ENCODE peak calls at places on chromosomes 6 and 20, in six cellular contexts. A is PC-3, J is fibroblast of lung, Q is trophoblast cell, M is astrocyte, D is mammary epithelial cell. B is an unnamed sample. For H3K79me2, the result is how much of the 10 kb centered on the place peaks cover.

GRCh38 chr6:147947521-147947920 is 395.1 kb upstream of the SASH1 start:
- DNase-seq in A (no peak), J (peak), Q (peak), M (peak), D (no peak), B (no peak)

GRCh38 chr20:21699216-21699508 is 6.3 kb upstream of the PAX1 start:
- DNase-seq in A (no peak), J (no peak), Q (no peak), M (no peak), D (no peak), B (no peak)

GRCh38 chr20:58703765-58704331 is 11.2 kb downstream of the NPEPL1 start:
- DNase-seq in A (no peak), J (no peak), Q (no peak), M (no peak), D (no peak), B (no peak)

GRCh38 chr6:41527721-41528408 is 18.3 kb upstream of the FOXP4 start:
- DNase-seq in A (peak), J (peak), Q (no peak), M (no peak), D (no peak), B (peak)

GRCh38 chr6:28807682-28808280 is 116.0 kb downstream of the TRIM27 start:
- DNase-seq in A (peak), J (peak), Q (peak), M (peak), D (peak), B (peak)

GRCh38 chr20:1335961-1336698 is 7.2 kb upstream of the SDCBP2 start:
- DNase-seq in A (no peak), J (no peak), Q (no peak), M (no peak), D (no peak), B (no peak)

GRCh38 chr6:134984821-134985220 is 34.9 kb upstream of the ALDH8A1 start:
- DNase-seq in A (no peak), J (peak), Q (no peak), M (peak), D (peak), B (no peak)

GRCh38 chr20:53949319-53949839 is 121.0 kb downstream of the BCAS1 start:
- DNase-seq in A (peak), J (peak), Q (peak), M (peak), D (peak), B (no peak)

GRCh38 chr6:340991-341827 is 48.9 kb downstream of the DUSP22 start:
- DNase-seq in A (no peak), J (no peak), Q (peak), M (peak), D (no peak), B (no peak)

GRCh38 chr20:44450938-44451450 is 24.7 kb upstream of the TTPAL start:
- DNase-seq in A (no peak), J (no peak), Q (no peak), M (no peak), D (no peak), B (no peak)

GRCh38 chr6:16257999-16258708 is 19.8 kb downstream of the GMPR start:
- DNase-seq in A (peak), J (no peak), Q (peak), M (no peak), D (peak), B (no peak)

GRCh38 chr6:53302678-53303360 is 45.9 kb downstream of the ELOVL5 start:
- DNase-seq in A (peak), J (peak), Q (no peak), M (peak), D (peak), B (no peak)

GRCh38 chr6:14921170-14921569 is 324.7 kb upstream of the JARID2 start:
- DNase-seq in A (no peak), J (peak), Q (peak), M (peak), D (no peak), B (no peak)

GRCh38 chr6:134240664-134241431 is 77.1 kb downstream of the SGK1 start:
- DNase-seq in A (no peak), J (no peak), Q (no peak), M (no peak), D (peak), B (no peak)

DNA sequence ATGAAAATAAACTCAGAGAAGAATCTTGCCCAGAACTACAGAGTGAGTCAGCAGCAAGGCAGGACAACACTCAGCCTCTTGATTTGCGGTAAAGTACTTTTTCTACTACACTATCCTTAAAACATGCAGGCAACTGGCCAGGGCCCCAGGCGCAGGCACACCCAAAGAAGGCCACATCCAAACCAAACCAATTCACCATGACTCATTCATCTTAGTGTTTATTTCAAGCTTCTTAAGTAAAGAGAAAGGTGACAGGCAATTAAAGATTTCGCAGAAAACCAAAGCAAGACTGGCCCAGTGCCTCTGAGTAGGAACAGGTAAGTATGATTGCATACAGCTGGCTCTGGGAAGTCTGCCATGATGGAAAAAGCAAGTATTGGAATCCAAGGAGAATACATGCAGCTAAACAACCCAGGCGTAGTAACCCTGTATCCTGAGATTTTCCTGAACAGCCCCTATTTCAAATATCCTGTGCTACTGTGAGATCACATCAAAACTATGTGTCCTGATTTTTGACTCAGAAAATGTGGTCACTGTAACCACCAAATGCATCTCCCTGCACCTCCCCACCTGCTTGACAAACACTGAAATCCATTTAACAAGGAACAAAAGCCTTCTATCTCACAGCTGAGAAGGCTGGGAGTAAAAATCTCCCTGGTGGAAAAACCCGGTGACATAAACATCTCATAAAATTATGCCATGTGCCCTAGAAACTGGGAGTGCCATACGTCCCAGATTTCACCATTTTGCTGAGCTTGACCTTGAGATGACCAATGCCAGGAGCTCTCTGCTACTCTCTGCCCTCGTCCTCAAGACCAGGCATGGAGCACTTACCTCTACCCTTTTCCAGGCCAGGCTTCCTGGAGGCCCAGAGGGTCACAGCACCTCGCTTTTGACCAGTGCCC is 12.4 kb downstream of the WFDC3 start:
- DNase-seq in A (peak), J (peak), Q (peak), M (peak), D (peak), B (peak)
- H2AFZ ChIP-seq in A (no peak), J (no peak), Q (no peak), M (no peak), D (no peak), B (no peak)

DNA sequence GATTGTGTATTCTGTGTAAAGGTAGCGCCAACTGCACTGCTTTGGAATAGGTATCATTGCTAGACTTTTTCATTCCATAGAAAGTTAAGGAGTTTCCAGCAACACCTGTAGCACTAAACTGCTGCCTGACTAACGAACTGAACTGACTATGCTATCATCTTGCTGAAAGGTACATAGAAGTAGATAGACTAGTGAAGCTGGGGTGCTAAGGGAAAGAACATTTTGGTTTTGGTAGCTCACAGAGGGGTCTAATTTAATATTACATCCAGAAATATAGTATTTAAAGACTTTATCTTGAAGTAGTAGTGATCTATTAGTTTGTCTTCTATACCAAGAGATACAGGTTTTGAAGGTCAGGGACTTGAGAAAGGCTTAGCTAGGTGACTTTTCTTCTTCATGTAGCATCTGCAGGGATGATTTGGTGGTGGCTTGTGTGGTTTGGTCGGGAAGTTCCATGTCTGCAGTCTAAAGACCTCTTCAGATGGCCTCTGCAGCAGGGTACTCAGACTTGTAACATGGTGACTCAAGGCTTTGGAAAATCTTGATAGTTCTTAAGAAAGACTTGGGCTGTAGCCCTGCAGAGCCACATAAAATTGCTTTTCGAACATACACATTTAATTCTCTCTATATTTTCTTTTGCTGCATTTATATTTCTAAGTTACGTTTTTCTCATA is 10.2 kb downstream of the SENP6 start:
- DNase-seq in A (no peak), J (no peak), Q (no peak), M (peak), D (peak), B (no peak)
- H3K79me2 ChIP-seq in A (half or more), J (half or more), Q (under half), M (half or more), D (half or more), B (half or more)

DNA sequence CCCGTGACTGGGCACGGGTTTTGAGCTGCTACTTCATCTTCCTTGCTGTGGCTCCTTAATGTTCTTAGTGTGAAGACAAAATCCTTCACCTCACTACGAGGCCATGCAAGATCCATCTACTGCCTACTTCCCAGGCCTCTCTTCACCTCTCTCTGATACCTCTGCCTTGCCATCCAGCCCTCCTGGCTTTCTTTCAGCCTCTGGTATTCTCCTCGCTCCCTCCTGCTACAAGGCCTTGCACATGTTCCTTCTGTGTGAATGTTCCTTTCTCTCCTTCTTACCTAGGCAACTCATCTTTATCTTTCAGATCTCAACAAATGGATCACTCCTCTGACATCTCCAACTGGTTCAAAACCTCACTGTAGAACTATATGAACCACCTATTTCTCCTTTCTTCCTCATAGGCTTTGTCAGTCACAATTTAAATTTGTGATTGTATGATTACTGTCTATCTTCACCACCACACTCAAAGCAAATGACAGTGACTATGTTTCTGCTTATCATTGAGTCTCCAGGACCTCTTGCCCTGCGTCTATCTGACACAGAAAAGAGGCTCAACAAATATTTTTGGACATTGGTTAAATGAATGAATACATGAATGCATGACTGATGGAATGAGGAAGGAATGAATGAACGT is 19.8 kb downstream of the HEY2 start:
- DNase-seq in A (no peak), J (no peak), Q (no peak), M (no peak), D (no peak), B (no peak)
- H2AFZ ChIP-seq in A (no peak), J (no peak), Q (no peak), M (no peak), D (no peak), B (no peak)

DNA sequence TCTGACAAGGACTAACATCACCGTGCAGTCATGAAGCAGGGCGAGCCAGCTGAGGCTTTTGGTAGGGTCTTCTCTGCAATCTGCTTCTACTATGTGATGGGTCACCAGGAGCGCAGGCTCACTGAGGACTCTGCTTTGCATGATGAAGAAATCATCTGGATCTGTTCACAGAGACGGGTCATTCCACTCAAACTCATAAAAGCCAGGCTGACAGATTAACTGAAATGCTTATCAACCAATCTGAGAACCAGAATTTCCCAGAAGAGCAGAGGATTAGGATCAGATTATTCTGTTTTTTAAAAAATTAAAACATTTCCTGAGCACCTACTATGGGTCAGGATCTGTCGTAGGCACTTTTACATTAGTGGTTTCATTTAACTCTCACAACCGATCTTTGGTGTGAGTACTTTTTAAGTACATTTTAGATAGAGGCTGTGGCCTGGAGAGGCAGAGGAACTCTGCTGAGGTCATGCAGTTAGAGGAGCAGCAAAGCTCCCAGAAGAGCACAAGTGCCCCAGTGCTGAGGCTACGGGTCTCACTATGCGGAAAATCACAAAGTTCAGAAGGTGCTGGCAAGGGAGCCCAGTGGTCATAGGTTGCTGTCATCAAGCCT is 109.1 kb downstream of the BACH2 start:
- DNase-seq in A (no peak), J (no peak), Q (no peak), M (no peak), D (no peak), B (no peak)
- H3K79me2 ChIP-seq in A (under half), J (under half), Q (under half), M (under half), D (under half), B (under half)

GRCh38 chr6:84448331-84448730 is 220.9 kb upstream of the CEP162 start:
- DNase-seq in A (no peak), J (no peak), Q (no peak), M (no peak), D (no peak), B (no peak)
- H2AFZ ChIP-seq in A (no peak), J (no peak), Q (no peak), M (no peak), D (no peak), B (no peak)

GRCh38 chr6:31791324-31792089 is 4.0 kb downstream of the VARS1 start:
- DNase-seq in A (peak), J (peak), Q (no peak), M (no peak), D (no peak), B (peak)
- H3K79me2 ChIP-seq in A (half or more), J (under half), Q (under half), M (under half), D (half or more), B (under half)

GRCh38 chr20:57250607-57251343 is 15.7 kb downstream of the BMP7 start:
- DNase-seq in A (no peak), J (no peak), Q (no peak), M (no peak), D (no peak), B (no peak)
- H2AFZ ChIP-seq in A (peak), J (no peak), Q (no peak), M (peak), D (no peak), B (no peak)

DNA sequence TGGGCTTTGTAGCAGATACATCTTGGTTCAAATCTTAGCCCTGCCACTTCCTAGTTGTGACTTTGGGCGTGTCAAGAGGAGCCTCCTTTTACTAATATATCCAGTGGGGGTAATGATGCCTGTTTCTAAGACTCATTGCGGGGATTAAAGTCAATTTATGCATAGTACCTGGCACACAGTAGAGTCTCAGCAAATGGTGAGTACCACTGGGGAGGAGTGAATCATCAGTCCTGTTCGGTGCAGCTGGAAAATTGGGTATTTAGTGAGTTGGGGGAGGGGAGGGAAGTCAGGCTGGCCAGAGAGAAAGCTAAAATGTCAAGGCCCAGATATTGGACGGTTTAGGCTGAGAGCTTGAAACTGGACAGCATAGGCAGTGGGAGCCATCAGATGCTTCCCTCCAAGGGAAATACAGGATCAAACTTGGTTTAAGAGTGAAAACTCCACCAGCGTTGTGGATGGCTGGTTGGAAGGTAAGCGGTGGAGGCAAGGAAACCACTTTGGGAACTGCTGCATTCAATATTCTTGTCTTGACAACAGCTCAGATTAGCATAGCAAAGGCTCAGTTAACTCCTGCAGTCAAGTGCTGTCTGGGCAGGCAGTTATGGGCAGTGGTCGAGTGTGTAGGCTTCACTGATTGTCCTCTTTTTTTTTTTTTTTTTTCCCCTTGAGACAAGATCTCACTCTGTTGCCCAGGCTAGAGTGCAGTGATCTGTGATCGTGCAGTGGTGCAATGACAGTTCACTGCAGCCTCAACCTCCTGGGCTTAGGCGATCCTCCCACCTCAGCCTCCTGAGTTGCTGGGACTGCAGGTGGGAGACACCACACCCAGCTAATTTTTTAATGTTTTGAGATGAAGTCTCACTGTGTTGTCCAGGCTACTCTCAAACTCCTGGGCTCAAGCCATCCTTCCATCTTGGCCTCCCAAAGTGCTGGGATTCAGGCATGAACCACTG is 12.9 kb downstream of the PPP1R16B start:
- DNase-seq in A (no peak), J (no peak), Q (no peak), M (no peak), D (no peak), B (no peak)
- H3K79me2 ChIP-seq in A (under half), J (under half), Q (under half), M (under half), D (under half), B (under half)

DNA sequence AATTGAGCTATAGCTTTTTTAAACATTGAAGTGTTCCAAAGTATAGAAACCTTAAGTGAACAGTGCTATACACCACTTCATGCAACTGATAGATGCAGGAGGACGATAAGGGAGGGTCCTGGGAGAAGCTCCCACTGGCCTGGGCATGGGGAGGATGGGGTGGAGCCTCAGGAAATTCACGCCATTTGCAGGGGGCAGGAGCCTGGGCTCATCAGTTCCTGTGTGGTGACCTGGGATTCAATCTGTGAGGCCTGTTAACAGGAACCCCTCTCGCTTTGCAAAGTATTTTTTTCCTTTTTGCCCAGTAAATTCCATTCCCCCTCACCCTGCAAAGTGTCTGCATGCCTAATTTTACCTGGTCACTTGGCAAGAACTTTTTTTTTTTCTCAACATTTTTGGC is 11.0 kb upstream of the ASCC3 start:
- DNase-seq in A (no peak), J (no peak), Q (no peak), M (no peak), D (no peak), B (no peak)
- H2AFZ ChIP-seq in A (no peak), J (no peak), Q (no peak), M (no peak), D (no peak), B (no peak)